ENCODE peak calls at places on chromosomes 11 and 22, in five cellular contexts. P is right lobe of liver, M is prostate gland, U is heart left ventricle, E is ovary. S is an unnamed sample.
A peak's percentile ranks its signal among the peaks of the same experiment; 100 is the strongest.

GRCh38 chr11:118921121-118921928 is 4.4 kb downstream of the BCL9L start:
- DNase-seq in P (peak; percentile 92), M (no peak), U (peak; percentile 73), E (peak; percentile 92), S (peak; percentile 76)

GRCh38 chr22:41780714-41781507 is 19.6 kb upstream of the CCDC134 start:
- DNase-seq in P (peak; percentile 53), M (no peak), U (peak; percentile 80), E (peak; percentile 34), S (peak; percentile 97)

GRCh38 chr11:60864856-60865513 is 2.4 kb upstream of the ZP1 start:
- DNase-seq in P (no peak), M (no peak), U (no peak), E (no peak), S (peak; percentile 28)

GRCh38 chr11:131275580-131275979 is 94.8 kb upstream of the NTM start:
- DNase-seq in P (no peak), M (no peak), U (no peak), E (no peak), S (no peak)

GRCh38 chr11:64225608-64226506 is at the start of the genes NUDT22 and TRPT1:
- DNase-seq in P (peak; percentile 94), M (peak; percentile 90), U (peak; percentile 95), E (peak; percentile 93), S (peak; percentile 98)

GRCh38 chr11:78886616-78887015 is 312.0 kb upstream of the NARS2 start:
- DNase-seq in P (no peak), M (peak; percentile 62), U (no peak), E (no peak), S (no peak)

GRCh38 chr11:26993965-26994446 is at the start of gene FIBIN:
- DNase-seq in P (peak; percentile 44), M (no peak), U (peak; percentile 63), E (peak; percentile 52), S (peak; percentile 72)

GRCh38 chr11:25163421-25163820 is 666.6 kb downstream of the LUZP2 start:
- DNase-seq in P (no peak), M (no peak), U (no peak), E (no peak), S (no peak)

GRCh38 chr22:23230348-23231068 is 50.2 kb downstream of the BCR start:
- DNase-seq in P (no peak), M (no peak), U (no peak), E (no peak), S (peak; percentile 35)

GRCh38 chr11:120554771-120555432 is 43.4 kb downstream of the GRIK4 start:
- DNase-seq in P (no peak), M (no peak), U (no peak), E (no peak), S (peak; percentile 58)

GRCh38 chr11:66294626-66295620 is 3.2 kb downstream of the TMEM151A start:
- DNase-seq in P (no peak), M (no peak), U (no peak), E (no peak), S (no peak)

GRCh38 chr22:26681395-26681821 is 24.0 kb downstream of the MIAT start:
- DNase-seq in P (no peak), M (no peak), U (no peak), E (no peak), S (peak; percentile 54)

GRCh38 chr11:116641561-116642045 is 131.2 kb downstream of the BUD13 start:
- DNase-seq in P (peak; percentile 60), M (peak; percentile 9), U (no peak), E (no peak), S (no peak)

GRCh38 chr22:27717094-27717493 is 84.5 kb downstream of the MN1 start:
- DNase-seq in P (no peak), M (no peak), U (no peak), E (no peak), S (peak; percentile 17)

GRCh38 chr11:83073884-83074283 is 2.2 kb upstream of the RAB30 start:
- DNase-seq in P (no peak), M (no peak), U (no peak), E (no peak), S (no peak)

GRCh38 chr11:118953265-118953664 is 2.8 kb upstream of the UPK2 start:
- DNase-seq in P (no peak), M (no peak), U (no peak), E (no peak), S (peak; percentile 25)

GRCh38 chr11:119782673-119783072 is 53.7 kb upstream of the NECTIN1 start:
- DNase-seq in P (no peak), M (no peak), U (no peak), E (no peak), S (peak; percentile 31)

GRCh38 chr11:3959015-3959917 is 103.8 kb downstream of the STIM1 start:
- DNase-seq in P (no peak), M (no peak), U (no peak), E (no peak), S (no peak)

GRCh38 chr11:96961931-96962330 is 572.1 kb downstream of the JRKL start:
- DNase-seq in P (no peak), M (no peak), U (no peak), E (no peak), S (no peak)

GRCh38 chr11:34825315-34825669 is 90.9 kb downstream of the APIP start:
- DNase-seq in P (no peak), M (no peak), U (no peak), E (no peak), S (no peak)

GRCh38 chr22:43967069-43967468 is 11.8 kb downstream of the SAMM50 start:
- DNase-seq in P (no peak), M (no peak), U (no peak), E (no peak), S (no peak)

GRCh38 chr22:22746963-22747933 is 102.8 kb downstream of the GGTLC2 start:
- DNase-seq in P (no peak), M (no peak), U (no peak), E (no peak), S (no peak)

DNA sequence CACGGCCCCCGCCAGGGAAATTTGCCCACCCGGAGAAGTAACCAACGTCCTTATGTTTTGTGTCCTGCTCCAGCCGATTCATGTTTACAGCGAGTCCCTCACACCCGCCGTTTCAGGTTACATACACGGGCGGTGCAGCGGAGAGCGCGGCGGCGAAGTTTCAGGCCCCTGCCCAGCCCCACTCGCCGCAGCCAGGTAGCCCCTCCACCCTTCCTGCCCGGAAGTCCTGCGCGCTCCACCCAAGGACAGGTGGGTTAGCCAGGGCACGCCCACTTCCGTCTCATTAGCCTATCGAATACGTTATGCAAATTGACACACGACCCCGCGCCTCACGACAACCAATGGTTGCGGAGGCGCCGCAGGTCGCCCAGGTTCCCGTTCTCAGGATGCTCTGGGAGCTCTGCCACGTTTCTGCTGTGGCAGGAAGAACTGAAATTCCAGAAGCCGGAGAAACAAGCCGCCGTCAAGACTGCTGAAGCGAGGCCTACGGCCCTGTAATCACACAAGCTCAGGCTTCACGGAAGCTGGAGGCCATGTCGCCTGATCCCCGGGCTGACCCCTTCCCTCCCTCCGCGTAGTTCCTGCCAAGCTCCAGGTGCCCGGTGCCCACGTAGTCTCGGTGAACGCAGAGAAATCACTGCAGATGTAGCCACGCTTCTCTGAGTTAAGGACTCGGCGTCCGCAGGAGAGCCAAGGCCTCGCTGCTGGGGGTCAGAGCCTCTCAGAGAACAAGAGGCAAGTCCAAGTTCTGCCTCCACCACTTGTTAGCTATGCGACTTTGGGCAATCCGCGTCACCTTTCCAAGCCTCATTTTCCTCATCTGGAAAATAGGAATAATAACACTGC is 22.4 kb upstream of the MYH9 start:
- DNase-seq in P (peak; percentile 96), M (peak; percentile 99), U (peak; percentile 83), E (peak; percentile 91), S (peak; percentile 92)
- TF ChIP-seq CTCF in P (peak; percentile 27), M (peak; percentile 11), U (no peak), E (no peak), S (no peak)

GRCh38 chr22:37043214-37043827 is 8.2 kb upstream of the KCTD17 start:
- DNase-seq in P (no peak), M (no peak), U (no peak), E (no peak), S (peak; percentile 32)

GRCh38 chr22:37044634-37045625 is 6.6 kb upstream of the KCTD17 start:
- DNase-seq in P (no peak), M (no peak), U (no peak), E (no peak), S (no peak)

GRCh38 chr22:37045958-37046357 is 5.6 kb upstream of the KCTD17 start:
- DNase-seq in P (no peak), M (no peak), U (no peak), E (no peak), S (no peak)

GRCh38 chr22:37046589-37046988 is 5.0 kb upstream of the KCTD17 start:
- DNase-seq in P (no peak), M (no peak), U (no peak), E (no peak), S (peak; percentile 64)

GRCh38 chr22:37043828-37044538 is 7.6 kb upstream of the KCTD17 start:
- DNase-seq in P (peak; percentile 91), M (peak; percentile 76), U (peak; percentile 78), E (peak; percentile 53), S (peak; percentile 89)
- H3K4me3 ChIP-seq in P (peak overlapping the region; percentile 6), M (no peak overlapping the region), U (no peak overlapping the region), E (no peak overlapping the region), S (no peak overlapping the region)

GRCh38 chr11:28528217-28528616 is 420.0 kb downstream of the METTL15 start:
- DNase-seq in P (no peak), M (no peak), U (no peak), E (no peak), S (no peak)
- H3K9me3 ChIP-seq in P (no peaks in the 10 kb centered on the region), M (no peaks in the 10 kb centered on the region), U (peaks cover 22% of the 10 kb centered on the region), E (no peaks in the 10 kb centered on the region), S (peaks cover 11% of the 10 kb centered on the region)

GRCh38 chr11:7511405-7511804 is 2.4 kb upstream of the PPFIBP2 start:
- DNase-seq in P (peak; percentile 83), M (peak; percentile 89), U (peak; percentile 70), E (peak; percentile 33), S (no peak)

GRCh38 chr11:7512525-7513209 is 1.1 kb upstream of the PPFIBP2 start:
- DNase-seq in P (peak; percentile 72), M (peak; percentile 49), U (peak; percentile 90), E (peak; percentile 71), S (peak; percentile 93)

GRCh38 chr11:7515544-7515943 is 1.7 kb downstream of the PPFIBP2 start:
- DNase-seq in P (no peak), M (no peak), U (no peak), E (no peak), S (no peak)

GRCh38 chr11:7514099-7514725 is 413 bp downstream of the PPFIBP2 start:
- DNase-seq in P (no peak), M (peak; percentile 49), U (no peak), E (peak; percentile 27), S (no peak)

DNA sequence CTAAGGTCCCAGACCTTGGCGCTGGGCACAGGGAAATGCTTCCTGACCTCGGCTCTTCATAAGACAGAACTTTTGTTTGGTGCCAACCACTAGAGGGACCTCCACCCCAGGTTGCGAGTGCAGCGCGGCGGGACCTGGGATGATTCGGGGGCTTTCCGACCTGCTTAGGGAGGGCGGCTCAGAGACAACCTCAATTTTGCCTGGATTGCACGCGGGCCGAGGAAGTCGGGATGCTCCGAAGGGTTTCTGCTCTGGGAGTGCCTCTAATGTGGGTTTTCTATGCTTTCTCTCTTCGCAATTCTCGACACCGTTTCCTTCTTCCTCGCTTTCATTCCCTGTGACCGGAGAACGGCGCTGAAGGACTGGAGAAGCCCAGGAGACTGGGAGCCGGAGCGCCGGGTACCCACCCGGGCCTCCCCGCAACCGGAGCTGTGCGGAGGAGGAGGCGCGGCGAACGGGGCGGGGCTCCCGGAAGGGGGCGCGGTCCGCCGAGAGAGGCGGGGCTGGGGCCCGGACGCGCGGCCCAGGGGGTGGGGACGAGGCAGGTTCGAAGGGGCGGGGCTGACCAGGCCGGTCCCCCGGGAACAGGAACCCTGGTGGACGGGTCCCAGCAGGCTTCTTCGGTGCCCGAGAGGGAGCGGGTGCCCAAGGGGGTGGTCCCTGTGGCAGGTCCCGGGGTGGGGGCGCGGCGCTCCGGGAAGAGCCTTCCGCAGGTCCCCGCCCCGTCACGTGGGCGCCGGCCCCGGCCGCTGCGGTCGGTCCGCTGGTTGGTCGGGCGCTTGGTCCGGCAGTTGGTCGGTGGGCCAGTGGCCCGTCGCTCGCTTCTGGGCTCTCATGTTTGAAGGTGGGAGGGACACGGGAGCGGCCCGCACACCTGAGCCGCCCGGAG is at the start of gene PPFIBP2:
- DNase-seq in P (peak; percentile 98), M (peak; percentile 94), U (peak; percentile 91), E (peak; percentile 85), S (peak; percentile 97)
- TF ChIP-seq CTCF in P (peak; percentile 71), M (peak; percentile 17), U (peak; percentile 53), E (peak; percentile 18), S (peak; percentile 62)

S was measured in spleen.